ENCODE peak calls at places on chromosomes 7 and 10, in four cellular contexts. B is K562, O is GM12878, H is HL-60. P is an unnamed sample.
A peak's percentile ranks its signal among the peaks of the same experiment; 100 is the strongest.

GRCh38 chr7:13031481-13031880 is 344.0 kb downstream of the ARL4A start:
- DNase-seq in B (no peak), O (no peak), H (no peak), P (no peak)

GRCh38 chr10:8586504-8586903 is 532.0 kb downstream of the GATA3 start:
- DNase-seq in B (no peak), O (no peak), H (no peak), P (no peak)

GRCh38 chr10:116719712-116720111 is 22.7 kb downstream of the HSPA12A start:
- DNase-seq in B (no peak), O (no peak), H (no peak), P (no peak)

GRCh38 chr7:26410156-26410555 is 118.5 kb downstream of the SNX10 start:
- DNase-seq in B (no peak), O (no peak), H (no peak), P (no peak)

GRCh38 chr7:128410092-128410665 is 397 bp upstream of the IMPDH1 start:
- DNase-seq in B (peak; percentile 73), O (no peak), H (peak; percentile 90), P (no peak)

GRCh38 chr7:148630078-148630477 is 39.5 kb downstream of the C7orf33 start:
- DNase-seq in B (no peak), O (no peak), H (no peak), P (no peak)

GRCh38 chr10:127429601-127430312 is 119.4 kb upstream of the NPS start:
- DNase-seq in B (no peak), O (no peak), H (no peak), P (no peak)

GRCh38 chr10:27525819-27526218 is 21.7 kb downstream of the RAB18 start:
- DNase-seq in B (no peak), O (no peak), H (no peak), P (no peak)

GRCh38 chr10:23095966-23096813 is 811 bp downstream of the MSRB2 start:
- DNase-seq in B (no peak), O (no peak), H (peak; percentile 51), P (peak; percentile 25)

DNA sequence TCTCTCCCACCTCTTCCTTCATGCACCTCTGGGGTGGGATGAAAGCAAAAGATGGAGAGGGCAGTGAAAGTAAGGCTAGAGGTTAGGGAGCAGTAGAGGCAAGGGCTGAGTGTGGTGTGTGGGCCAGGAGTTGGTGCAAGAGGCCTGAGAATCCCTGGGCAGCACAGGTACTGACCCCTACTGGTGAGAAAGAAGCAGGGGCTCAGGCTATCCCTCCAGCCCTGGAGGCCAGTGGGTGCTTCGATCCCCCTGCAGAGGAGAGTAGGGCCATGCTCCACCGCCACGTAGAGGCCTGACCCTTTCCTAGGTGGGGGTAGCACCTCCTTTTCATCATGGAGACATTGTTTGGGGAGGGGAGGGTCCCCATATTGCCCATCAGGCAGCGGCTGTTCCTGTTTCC is 9.8 kb downstream of the CDHR1 start:
- DNase-seq in B (peak; percentile 70), O (no peak), H (peak; percentile 10), P (peak; percentile 45)
- TF ChIP-seq SPI1 in B (no peak), O (no peak), H (no peak), P (no peak)

GRCh38 chr7:28758186-28758585 is 199.9 kb downstream of the TRIL start:
- DNase-seq in B (no peak), O (no peak), H (no peak), P (no peak)

GRCh38 chr7:28767356-28767755 is 190.8 kb downstream of the TRIL start:
- DNase-seq in B (no peak), O (no peak), H (no peak), P (no peak)

GRCh38 chr7:28766359-28766758 is 191.8 kb downstream of the TRIL start:
- DNase-seq in B (no peak), O (no peak), H (no peak), P (no peak)

GRCh38 chr7:28759373-28760013 is 198.6 kb downstream of the TRIL start:
- DNase-seq in B (no peak), O (no peak), H (no peak), P (no peak)

GRCh38 chr7:28761485-28761884 is 196.6 kb downstream of the TRIL start:
- DNase-seq in B (no peak), O (no peak), H (no peak), P (no peak)
- TF ChIP-seq SPI1 in B (no peak), O (no peak), H (no peak), P (no peak)

GRCh38 chr7:149690688-149691446 is 82.5 kb downstream of the ZNF467 start:
- DNase-seq in B (peak; percentile 84), O (no peak), H (peak; percentile 49), P (no peak)
- TF ChIP-seq SPI1 in B (peak; percentile 48), O (no peak), H (no peak), P (no peak)

DNA sequence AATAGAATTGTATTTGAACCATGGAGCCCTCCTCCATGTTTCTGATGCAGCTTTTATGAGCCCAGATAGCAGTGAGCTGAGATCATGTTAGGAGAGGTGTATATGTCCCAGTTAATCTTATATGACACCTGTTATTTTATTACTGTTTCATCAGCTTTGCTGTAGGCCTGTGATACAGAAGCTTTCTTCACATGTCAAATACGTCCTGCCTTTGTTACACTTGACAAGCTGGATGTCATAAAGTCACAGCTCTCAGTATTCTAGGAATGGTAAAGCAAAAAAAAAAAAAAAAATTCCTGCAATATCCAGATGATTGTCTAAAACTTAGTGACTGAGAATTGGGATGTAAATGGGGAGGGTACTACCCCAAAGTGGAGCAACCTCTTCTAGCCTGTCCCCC is 596.7 kb downstream of the NXPH1 start:
- DNase-seq in B (no peak), O (no peak), H (no peak), P (no peak)
- TF ChIP-seq SPI1 in B (no peak), O (no peak), H (no peak), P (no peak)